ENCODE peak calls at places on chromosomes 13 and 19, in four cellular contexts. Y is heart right ventricle; S is CD4-positive, alpha-beta T cell; L is IMR-90. C is an unnamed sample. For H3K9me3, the result is how much of the 10 kb centered on the place peaks cover.

GRCh38 chr13:51034906-51035305 is 76.2 kb downstream of the C13orf42 start:
- DNase-seq in L (no peak), Y (no peak), S (no peak), C (no peak)

GRCh38 chr19:17479325-17479791 is 9.0 kb downstream of the SLC27A1 start:
- DNase-seq in Y (no peak), S (no peak), L (peak), C (no peak)

GRCh38 chr13:28326081-28326480 is 168.8 kb downstream of the FLT1 start:
- DNase-seq in Y (no peak), L (no peak), S (no peak), C (no peak)

GRCh38 chr19:28235606-28236125 is 977.3 kb downstream of the UQCRFS1 start:
- DNase-seq in S (no peak), L (no peak), Y (no peak), C (no peak)

GRCh38 chr13:73304442-73304841 is 245.6 kb downstream of the KLF5 start:
- DNase-seq in L (no peak), S (no peak), Y (no peak), C (no peak)

GRCh38 chr13:28485097-28485496 is 9.8 kb downstream of the FLT1 start:
- DNase-seq in Y (no peak), S (no peak), L (no peak), C (no peak)

GRCh38 chr13:93226623-93227279 is at the start of gene GPC6:
- DNase-seq in S (no peak), L (peak), Y (no peak), C (peak)

GRCh38 chr13:86725105-86725504 is 925.9 kb upstream of the SLITRK6 start:
- DNase-seq in Y (no peak), L (no peak), S (no peak), C (no peak)

GRCh38 chr13:32443111-32443510 is 15.2 kb upstream of the N4BP2L1 start:
- DNase-seq in S (peak), Y (no peak), L (peak), C (no peak)

GRCh38 chr13:91133941-91134772 is 213.3 kb upstream of the MIR17HG start:
- DNase-seq in S (peak), L (peak), Y (peak), C (peak)

GRCh38 chr13:45055902-45056648 is 64.2 kb upstream of the GTF2F2 start:
- DNase-seq in L (peak), Y (peak), S (no peak), C (no peak)

GRCh38 chr19:42683917-42684513 is 56.3 kb downstream of the PSG3 start:
- DNase-seq in S (no peak), Y (no peak), L (peak), C (peak)

GRCh38 chr13:27783111-27783510 is 9.2 kb upstream of the GSX1 start:
- DNase-seq in Y (no peak), S (no peak), L (peak), C (no peak)

GRCh38 chr19:41792513-41793413 is 3.6 kb upstream of the CEACAM3 start:
- DNase-seq in S (peak), Y (peak), L (peak), C (peak)

GRCh38 chr19:42628411-42629135 is 33.8 kb upstream of the CEACAM8 start:
- DNase-seq in L (no peak), Y (no peak), S (no peak), C (no peak)

GRCh38 chr19:34226036-34226435 is 28.3 kb upstream of the GARRE1 start:
- DNase-seq in S (no peak), L (no peak), Y (no peak), C (no peak)

GRCh38 chr19:49132974-49133609 is 13.7 kb downstream of the PPFIA3 start:
- DNase-seq in Y (no peak), S (peak), L (no peak), C (no peak)

GRCh38 chr13:28494861-28495585 is at the start of gene FLT1:
- DNase-seq in L (peak), Y (peak), S (peak), C (no peak)

GRCh38 chr19:48698046-48698445 is 2.3 kb downstream of the FUT2 start:
- DNase-seq in Y (no peak), S (no peak), L (peak), C (no peak)

GRCh38 chr19:50548191-50549058 is 19.8 kb downstream of the LRRC4B start:
- DNase-seq in S (no peak), L (no peak), Y (no peak), C (no peak)

GRCh38 chr13:73684286-73684685 is 449.9 kb downstream of the KLF12 start:
- DNase-seq in S (no peak), L (no peak), Y (no peak), C (no peak)

GRCh38 chr19:15191982-15192381 is 8.8 kb downstream of the NOTCH3 start:
- DNase-seq in S (no peak), Y (no peak), L (no peak), C (no peak)

GRCh38 chr19:48490980-48491792 is 20.4 kb downstream of the LMTK3 start:
- DNase-seq in Y (no peak), S (peak), L (no peak), C (no peak)

GRCh38 chr13:34847751-34848150 is 94.3 kb upstream of the NBEA start:
- DNase-seq in L (no peak), S (no peak), Y (no peak), C (no peak)

GRCh38 chr13:111668451-111668850 is 348.0 kb downstream of the TEX29 start:
- DNase-seq in L (no peak), S (no peak), Y (no peak), C (peak)

GRCh38 chr13:65461590-65461989 is 1768.5 kb downstream of the PCDH9 start:
- DNase-seq in L (peak), Y (no peak), S (no peak), C (no peak)

GRCh38 chr13:64684108-64684507 is 2546.0 kb downstream of the PCDH9 start:
- DNase-seq in S (no peak), L (no peak), Y (no peak), C (no peak)

GRCh38 chr13:41905600-41906254 is 55.2 kb downstream of the VWA8 start:
- DNase-seq in Y (no peak), L (peak), S (no peak), C (no peak)

GRCh38 chr19:8064866-8065486 is 12.4 kb downstream of the CCL25 start:
- DNase-seq in S (no peak), L (no peak), Y (no peak), C (no peak)

GRCh38 chr19:53772943-53773342 is 51.2 kb downstream of the NLRP12 start:
- DNase-seq in L (peak), Y (peak), S (peak), C (peak)

GRCh38 chr19:2491130-2491801 is 15.3 kb downstream of the GADD45B start:
- DNase-seq in S (no peak), Y (no peak), L (peak), C (peak)

GRCh38 chr19:44182145-44182544 is 17.2 kb downstream of the ZNF226 start:
- DNase-seq in Y (no peak), S (no peak), L (no peak), C (no peak)

GRCh38 chr19:44176590-44176989 is 11.7 kb downstream of the ZNF226 start:
- DNase-seq in Y (no peak), L (no peak), S (no peak), C (no peak)

GRCh38 chr19:44180968-44181367 is 16.1 kb downstream of the ZNF226 start:
- DNase-seq in Y (no peak), L (no peak), S (no peak), C (no peak)
- H3K9me3 ChIP-seq in Y (under half), L (under half), S (half or more), C (under half)

DNA sequence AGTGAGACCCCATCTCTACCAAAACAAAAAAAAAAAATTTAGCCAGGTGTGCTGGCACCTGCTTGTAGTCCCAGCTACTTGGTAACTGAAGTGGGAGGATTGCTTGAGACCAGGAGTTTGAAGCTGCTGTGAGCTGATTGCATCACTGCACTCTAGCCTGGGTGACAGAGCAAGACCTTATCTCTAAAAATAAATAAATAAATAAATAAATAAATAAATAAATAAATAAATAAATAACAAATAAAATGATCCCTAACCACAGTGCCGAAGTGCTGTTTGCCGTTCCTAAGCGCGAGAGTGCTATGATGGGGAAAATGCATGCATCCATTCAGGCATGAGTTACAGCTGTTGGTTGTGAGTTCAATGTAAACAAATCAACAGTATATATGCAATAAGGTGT is 27.2 kb downstream of the WDR88 start:
- DNase-seq in L (no peak), S (no peak), Y (no peak), C (no peak)
- H3K27ac ChIP-seq in L (no peak), S (no peak), Y (no peak), C (no peak)

DNA sequence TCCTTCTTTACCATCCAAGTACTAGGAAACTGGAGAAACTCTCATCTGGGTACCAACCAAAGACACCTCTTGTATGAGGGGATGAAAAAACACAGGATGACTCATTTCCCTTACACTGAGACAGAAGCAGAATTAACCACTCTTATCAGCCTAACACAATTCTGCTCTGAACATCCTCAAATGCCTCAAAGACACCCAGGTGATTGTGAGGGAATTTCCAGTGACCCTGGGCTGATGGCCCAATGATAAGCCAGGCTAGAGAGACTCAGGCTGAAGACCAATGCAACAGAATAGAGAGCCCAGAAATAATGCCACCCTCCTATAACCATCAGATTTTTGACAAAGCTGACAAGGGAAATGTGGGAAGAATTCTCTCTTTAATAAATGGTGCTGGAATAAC is 7.0 kb downstream of the ZNF737 start:
- DNase-seq in Y (no peak), L (no peak), S (no peak), C (no peak)
- H3K9me3 ChIP-seq in Y (half or more), L (under half), S (half or more), C (under half)

DNA sequence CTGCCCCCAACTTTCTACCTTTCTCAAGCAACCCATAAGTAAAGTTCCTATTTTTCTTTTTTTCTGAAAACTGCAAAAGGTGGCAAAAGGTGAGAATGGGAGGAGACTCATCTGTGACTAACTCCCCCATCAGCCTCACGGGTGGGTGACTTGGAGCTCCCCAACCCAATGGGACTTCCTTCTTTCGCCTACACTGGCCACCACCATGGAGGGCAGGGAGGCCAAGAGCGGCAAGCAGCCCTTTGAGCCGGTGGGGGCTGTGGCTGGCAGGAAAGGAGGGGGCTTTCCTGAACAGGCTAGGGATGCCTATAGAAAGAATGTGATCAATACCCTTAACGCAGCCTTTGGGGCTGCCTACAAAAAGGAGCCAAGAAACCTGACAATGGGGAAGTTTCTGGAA is 16.5 kb downstream of the IRS2 start:
- DNase-seq in Y (no peak), S (no peak), L (no peak), C (no peak)
- H3K27ac ChIP-seq in Y (no peak), S (no peak), L (no peak), C (no peak)

DNA sequence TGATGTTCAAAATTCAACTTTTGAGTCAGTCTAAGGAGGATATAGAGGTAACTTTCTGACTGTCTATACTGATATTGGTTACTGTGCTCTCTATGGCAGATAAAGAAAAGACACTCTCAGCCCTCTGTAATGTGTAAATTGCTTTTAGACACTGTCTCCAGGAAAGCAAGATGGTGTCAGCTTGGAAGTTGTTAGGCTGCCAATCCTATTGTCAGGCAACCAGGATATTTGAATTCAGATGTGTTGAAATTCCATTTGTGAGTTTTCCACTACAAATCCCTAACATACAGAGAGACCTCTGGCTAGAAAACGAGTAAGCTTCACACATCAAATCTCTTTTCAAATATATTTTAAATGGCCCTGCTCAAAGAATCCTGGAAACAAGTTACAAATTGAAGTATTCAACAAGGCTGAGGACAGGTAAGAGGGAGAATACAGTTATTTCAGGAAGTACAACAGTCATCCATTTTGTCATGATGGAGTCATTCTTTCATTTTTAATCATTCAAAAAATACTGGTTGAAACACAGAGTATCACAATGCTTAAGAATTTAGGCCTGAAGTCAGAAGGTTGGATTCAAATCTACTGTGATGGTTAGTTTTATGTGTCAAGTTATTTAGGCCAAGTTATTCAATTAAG is 312.0 kb downstream of the OLFM4 start:
- DNase-seq in S (no peak), Y (no peak), L (no peak), C (no peak)
- H3K9me3 ChIP-seq in S (under half), Y (under half), L (under half), C (under half)

DNA sequence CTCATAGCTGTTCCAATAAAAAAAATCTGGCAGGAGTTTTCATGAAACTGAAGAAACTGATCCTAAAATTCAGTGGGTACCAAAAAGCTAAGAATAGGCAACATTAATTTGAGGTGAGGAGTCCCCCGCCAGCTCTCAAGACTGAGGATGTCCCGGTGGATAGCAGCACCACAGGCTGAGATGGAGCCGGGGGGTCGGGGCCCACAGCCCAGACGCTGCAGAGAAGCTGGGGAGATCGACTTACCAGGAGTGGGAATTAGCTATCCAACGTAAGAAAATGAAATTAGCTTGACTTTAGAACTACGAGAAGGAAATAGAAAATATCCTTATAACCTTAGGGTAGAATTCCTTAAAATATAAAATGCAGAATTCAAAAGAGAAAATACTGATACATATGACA is 23.2 kb upstream of the DCUN1D2 start:
- DNase-seq in L (no peak), Y (no peak), S (no peak), C (no peak)
- H3K27ac ChIP-seq in L (no peak), Y (no peak), S (no peak), C (no peak)

GRCh38 chr19:22625266-22626035 is 8.7 kb upstream of the ZNF492 start:
- DNase-seq in L (no peak), S (no peak), Y (no peak), C (no peak)

GRCh38 chr19:22622020-22622419 is 12.1 kb upstream of the ZNF492 start:
- DNase-seq in S (no peak), Y (no peak), L (no peak), C (no peak)

GRCh38 chr19:22623841-22624221 is 10.3 kb upstream of the ZNF492 start:
- DNase-seq in S (no peak), L (no peak), Y (no peak), C (no peak)

GRCh38 chr19:22620912-22621311 is 13.2 kb upstream of the ZNF492 start:
- DNase-seq in Y (no peak), S (no peak), L (no peak), C (no peak)

GRCh38 chr19:22622901-22623840 is 11.0 kb upstream of the ZNF492 start:
- DNase-seq in Y (peak), L (no peak), S (no peak), C (no peak)
- H3K9me3 ChIP-seq in Y (under half), L (under half), S (under half), C (under half)

GRCh38 chr19:6374179-6374709 is 1.5 kb downstream of the PSPN start:
- DNase-seq in L (no peak), S (no peak), Y (no peak), C (no peak)
- H3K27ac ChIP-seq in L (no peak), S (peak), Y (no peak), C (no peak)

GRCh38 chr19:58274771-58275199 is 4.0 kb upstream of the ZNF8 start:
- DNase-seq in L (peak), S (no peak), Y (no peak), C (peak)
- H3K9me3 ChIP-seq in L (half or more), S (half or more), Y (half or more), C (under half)

C was measured in SJSA1.